ENCODE peak calls at places on chromosomes 7 and 10, in four cellular contexts. E is IMR-90, O is mucosa of descending colon, B is H1. M is an unnamed sample.

GRCh38 chr10:33722067-33722466 is 387.6 kb upstream of the NRP1 start:
- DNase-seq in O (no peak), E (peak; percentile 33), B (no peak), M (no peak)

GRCh38 chr10:31876616-31877352 is 51.8 kb downstream of the ARHGAP12 start:
- DNase-seq in B (no peak), E (no peak), O (no peak), M (no peak)

GRCh38 chr7:73528204-73528603 is 6.1 kb upstream of the BAZ1B start:
- DNase-seq in B (no peak), E (no peak), O (no peak), M (no peak)

GRCh38 chr7:120055300-120055699 is 217.7 kb upstream of the KCND2 start:
- DNase-seq in E (peak; percentile 78), O (no peak), B (no peak), M (no peak)

GRCh38 chr10:114957673-114958072 is 19.7 kb downstream of the TRUB1 start:
- DNase-seq in O (no peak), B (no peak), E (peak; percentile 72), M (no peak)

GRCh38 chr7:95811846-95812445 is 39.6 kb downstream of the DYNC1I1 start:
- DNase-seq in B (no peak), E (no peak), O (no peak), M (no peak)

GRCh38 chr7:133682364-133683181 is 429.7 kb downstream of the EXOC4 start:
- DNase-seq in B (no peak), O (no peak), E (no peak), M (no peak)

GRCh38 chr10:103145046-103145445 is 48.0 kb downstream of the NT5C2 start:
- DNase-seq in O (no peak), E (peak; percentile 82), B (no peak), M (no peak)

DNA sequence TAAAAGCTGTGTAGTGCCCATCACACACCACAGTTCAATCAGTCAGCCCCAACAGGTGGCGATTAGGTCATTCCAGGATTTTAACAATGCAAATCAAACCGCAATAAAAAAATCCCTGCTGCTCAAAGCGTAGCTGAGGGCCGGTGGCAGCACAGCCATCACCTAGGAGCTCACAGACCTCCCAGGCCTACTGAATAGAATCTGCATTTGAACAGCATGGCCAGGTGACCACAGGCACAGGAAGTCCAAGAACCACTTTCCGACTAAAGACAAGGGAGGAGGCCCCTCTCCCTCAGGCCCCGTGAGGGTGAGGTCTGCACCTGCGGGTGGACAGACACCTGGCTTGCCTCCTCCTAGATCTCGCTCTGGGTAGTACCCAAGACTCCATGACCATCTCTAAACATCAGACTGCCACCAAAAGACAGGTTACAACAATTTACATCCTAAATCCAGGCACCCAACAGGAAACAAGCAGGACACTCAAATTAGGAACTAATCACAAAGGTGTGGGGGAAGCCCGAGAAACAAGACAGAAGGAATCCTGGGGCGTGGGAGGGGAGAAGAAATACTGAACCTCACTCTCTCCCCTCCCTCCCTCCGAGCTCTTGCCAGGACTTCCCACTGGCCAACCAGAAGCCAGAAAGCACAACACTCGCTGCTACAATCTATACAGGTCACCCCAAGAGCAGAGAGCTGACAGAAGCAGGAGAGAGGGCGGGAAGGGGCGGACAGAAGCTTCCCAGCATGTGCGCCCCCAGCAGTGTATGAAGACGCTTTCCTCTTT is 19.2 kb downstream of the GNA12 start:
- DNase-seq in E (peak; percentile 37), B (peak; percentile 73), O (no peak), M (no peak)
- H3K4me1 ChIP-seq in E (peaks cover 52% of the 10 kb centered on the region), B (peaks cover 39% of the 10 kb centered on the region), O (peaks cover 12% of the 10 kb centered on the region), M (peaks cover 21% of the 10 kb centered on the region)

GRCh38 chr7:93015193-93016084 is 102.3 kb downstream of the SAMD9 start:
- DNase-seq in B (no peak), O (no peak), E (peak; percentile 80), M (no peak)
- H3K4me1 ChIP-seq in B (no peaks in the 10 kb centered on the region), O (peaks cover 32% of the 10 kb centered on the region), E (peaks cover 38% of the 10 kb centered on the region), M (no peaks in the 10 kb centered on the region)

GRCh38 chr10:3802526-3803002 is 17.6 kb upstream of the KLF6 start:
- DNase-seq in B (no peak), E (no peak), O (no peak), M (no peak)

GRCh38 chr10:3805227-3805790 is 20.3 kb upstream of the KLF6 start:
- DNase-seq in E (peak; percentile 83), O (no peak), B (no peak), M (no peak)

GRCh38 chr10:3803295-3803883 is 18.4 kb upstream of the KLF6 start:
- DNase-seq in B (no peak), E (peak; percentile 55), O (no peak), M (no peak)

GRCh38 chr10:3805791-3806381 is 20.9 kb upstream of the KLF6 start:
- DNase-seq in E (peak; percentile 77), O (peak; percentile 65), B (no peak), M (no peak)

DNA sequence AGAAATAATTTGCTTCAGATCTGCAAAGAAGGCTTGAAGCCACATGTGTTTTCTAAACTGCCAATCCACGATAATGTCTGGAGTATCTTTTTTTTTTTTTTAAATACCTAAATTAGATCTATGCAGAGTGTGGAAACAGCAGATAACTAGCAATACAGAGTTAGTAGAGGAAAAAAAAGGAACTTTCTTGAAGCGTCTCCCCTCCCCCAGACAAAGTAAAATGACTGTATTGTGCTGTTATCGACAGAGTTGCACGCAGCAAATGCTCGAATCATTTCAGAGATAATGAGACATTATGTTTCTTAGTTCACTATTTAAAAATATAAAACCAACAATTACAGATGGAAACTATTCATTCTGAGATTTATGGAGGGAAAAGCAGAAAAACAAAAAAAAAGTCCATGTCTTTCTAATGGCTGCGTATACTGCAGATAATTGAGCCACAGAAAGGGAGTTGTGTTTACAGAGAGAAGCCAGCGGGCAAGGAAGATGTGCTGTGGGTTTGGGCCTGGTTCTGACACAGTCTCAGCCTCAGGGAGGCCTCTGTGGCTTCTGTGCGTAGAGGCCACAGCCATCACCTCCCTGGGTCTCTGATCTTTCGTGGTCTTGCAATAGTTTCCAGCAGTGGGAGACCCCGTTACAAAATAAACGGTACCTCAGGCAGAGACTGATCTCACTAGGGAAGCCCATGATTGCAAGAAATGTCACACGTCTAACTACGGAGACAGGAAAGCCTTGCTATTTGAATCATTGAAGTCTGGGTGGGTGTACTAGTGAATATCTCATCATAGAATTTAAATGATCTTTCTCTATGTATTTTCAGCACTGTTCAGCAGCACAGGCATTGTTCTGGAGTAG is 19.1 kb upstream of the KLF6 start:
- DNase-seq in B (no peak), E (peak; percentile 13), O (no peak), M (no peak)
- H3K4me1 ChIP-seq in B (peaks cover 2% of the 10 kb centered on the region), E (peaks cover 19% of the 10 kb centered on the region), O (peaks cover 36% of the 10 kb centered on the region), M (peaks cover 23% of the 10 kb centered on the region)

GRCh38 chr7:105641236-105641810 is 60.0 kb upstream of the EFCAB10 start:
- DNase-seq in B (no peak), E (no peak), O (no peak), M (no peak)
- H3K4me1 ChIP-seq in B (peaks cover 30% of the 10 kb centered on the region), E (no peaks in the 10 kb centered on the region), O (peaks cover 5% of the 10 kb centered on the region), M (no peaks in the 10 kb centered on the region)

DNA sequence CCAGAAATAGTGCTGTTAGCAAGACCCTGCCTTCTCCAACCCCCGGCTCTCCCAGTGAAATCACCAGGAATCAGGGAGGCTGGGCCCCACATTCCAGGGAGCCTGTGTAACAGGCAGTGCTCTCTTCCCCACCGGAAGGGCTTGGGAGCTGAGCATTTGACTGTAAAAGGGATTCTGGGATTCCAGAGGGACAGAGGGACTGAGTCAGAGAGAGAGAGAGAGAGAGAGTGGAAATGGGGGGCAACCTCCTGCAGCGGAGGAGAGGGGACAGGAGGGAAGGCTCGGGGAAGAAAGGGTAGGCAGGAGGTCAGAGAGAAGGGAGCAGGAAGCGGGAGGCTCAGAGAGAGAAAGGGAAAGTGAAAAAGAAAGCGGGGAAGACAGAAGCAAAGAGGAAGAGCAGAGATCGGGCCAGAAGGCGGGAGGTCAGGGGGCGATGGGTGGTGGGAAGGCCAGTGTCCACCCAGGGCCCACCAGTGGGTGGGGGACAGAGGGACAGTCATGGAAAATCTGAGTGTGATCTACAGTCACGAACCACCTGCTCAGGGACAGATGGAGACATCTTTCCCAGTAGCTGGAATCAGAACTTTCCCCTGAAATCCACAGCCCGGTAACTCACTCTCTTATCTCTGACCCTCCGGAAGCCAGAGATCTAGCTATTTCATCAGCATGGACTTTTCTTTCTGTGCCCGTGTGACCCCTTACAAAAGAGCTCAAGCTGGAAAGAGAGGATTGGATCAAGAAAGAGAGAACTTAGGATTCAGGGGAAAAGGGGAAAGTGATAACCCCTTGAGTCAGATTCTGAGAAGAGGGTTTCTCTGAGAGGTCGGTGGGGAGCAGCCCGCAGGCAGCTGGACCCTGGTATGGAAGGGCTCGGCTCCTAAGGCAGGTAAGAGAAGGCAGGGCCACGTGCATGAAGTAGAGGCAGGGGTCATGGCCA is 4.6 kb upstream of the SERPINE1 start:
- DNase-seq in O (peak; percentile 54), B (peak; percentile 70), E (peak; percentile 99), M (peak; percentile 68)
- H3K4me1 ChIP-seq in O (no peaks in the 10 kb centered on the region), B (peaks cover 11% of the 10 kb centered on the region), E (peaks cover 25% of the 10 kb centered on the region), M (peaks cover 9% of the 10 kb centered on the region)

GRCh38 chr10:104324931-104325330 is 13.3 kb downstream of the ITPRIP start:
- DNase-seq in E (no peak), B (no peak), O (no peak), M (no peak)
- H3K4me1 ChIP-seq in E (peaks cover 48% of the 10 kb centered on the region), B (peaks cover 46% of the 10 kb centered on the region), O (peaks cover 16% of the 10 kb centered on the region), M (peaks cover 81% of the 10 kb centered on the region)

GRCh38 chr7:131602994-131603372 is 46.6 kb upstream of the PODXL start:
- DNase-seq in E (no peak), O (no peak), B (no peak), M (no peak)

GRCh38 chr7:131605280-131605878 is 49.0 kb upstream of the PODXL start:
- DNase-seq in O (no peak), E (no peak), B (peak; percentile 83), M (no peak)

GRCh38 chr7:131602304-131602993 is 46.0 kb upstream of the PODXL start:
- DNase-seq in B (no peak), O (no peak), E (no peak), M (no peak)

GRCh38 chr7:131604841-131605279 is 48.4 kb upstream of the PODXL start:
- DNase-seq in O (no peak), E (peak; percentile 77), B (peak; percentile 88), M (no peak)

GRCh38 chr7:131603932-131604331 is 47.5 kb upstream of the PODXL start:
- DNase-seq in E (no peak), B (no peak), O (no peak), M (no peak)
- H3K4me1 ChIP-seq in E (peaks cover 7% of the 10 kb centered on the region), B (peaks cover 27% of the 10 kb centered on the region), O (no peaks in the 10 kb centered on the region), M (peaks cover 2% of the 10 kb centered on the region)

DNA sequence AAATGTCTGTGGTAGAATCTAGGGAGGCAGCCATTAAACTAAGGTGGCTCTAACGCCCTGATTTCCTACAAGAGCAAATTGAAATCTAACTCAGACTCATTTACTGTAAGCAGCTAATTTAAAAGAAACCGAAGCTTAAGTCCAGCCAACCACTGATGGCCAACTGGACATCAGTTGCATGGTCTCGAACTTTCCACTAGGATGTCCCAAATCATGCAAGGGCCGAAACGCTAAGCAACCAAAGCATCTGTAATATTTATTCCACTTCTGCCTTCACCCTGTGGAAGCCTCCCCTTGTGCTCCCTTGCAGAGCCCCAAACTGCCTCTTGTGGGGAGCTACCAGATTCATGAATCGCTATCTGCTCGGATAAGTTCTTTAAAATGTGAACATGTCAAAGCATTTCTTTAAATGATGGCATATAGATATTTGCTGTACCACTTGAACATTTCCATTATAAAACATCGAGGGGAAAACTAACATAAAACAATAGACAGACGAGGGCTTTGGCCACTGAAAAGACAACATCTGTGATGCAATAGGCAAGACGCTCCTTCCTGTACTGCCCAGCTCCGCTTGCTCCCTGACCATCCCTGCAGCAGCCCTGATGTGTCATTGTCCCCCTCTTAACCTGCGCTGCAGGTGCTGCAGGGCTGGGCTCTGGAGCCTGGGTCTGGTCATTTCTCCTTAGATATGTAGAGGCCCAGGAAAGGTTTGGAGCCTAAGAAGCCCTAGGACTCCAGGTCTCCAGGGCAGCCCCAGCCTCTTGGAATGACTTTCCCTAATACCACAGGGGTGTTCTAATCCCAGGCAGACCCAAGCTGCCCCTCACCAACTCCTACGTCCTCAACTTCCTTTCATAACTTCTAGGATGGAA is 2.9 kb upstream of the RBP3 start:
- DNase-seq in O (peak; percentile 7), E (no peak), B (no peak), M (no peak)
- H3K4me1 ChIP-seq in O (peaks cover 2% of the 10 kb centered on the region), E (no peaks in the 10 kb centered on the region), B (no peaks in the 10 kb centered on the region), M (peaks cover 2% of the 10 kb centered on the region)

GRCh38 chr7:24752073-24752800 is 5.0 kb downstream of the GSDME start:
- DNase-seq in O (no peak), B (no peak), E (no peak), M (no peak)
- H3K4me1 ChIP-seq in O (no peaks in the 10 kb centered on the region), B (peaks cover 3% of the 10 kb centered on the region), E (peaks cover 24% of the 10 kb centered on the region), M (peaks cover 3% of the 10 kb centered on the region)